ENCODE peak calls at places on chromosomes 12 and 14, in six cellular contexts. S, Y, V, H, F and E are unnamed samples. For H3K4me1, the result is how much of the 10 kb centered on the place peaks cover.

GRCh38 chr14:100640481-100641273 is 53.5 kb upstream of the BEGAIN start:
- DNase-seq in S (no peak), Y (no peak), V (peak), H (no peak), F (peak), E (no peak)

GRCh38 chr12:104243551-104243950 is 28.0 kb downstream of the TXNRD1 start:
- DNase-seq in S (no peak), Y (no peak), V (no peak), H (no peak), F (no peak), E (no peak)

GRCh38 chr12:60197589-60197988 is 601.8 kb downstream of the SLC16A7 start:
- DNase-seq in S (no peak), Y (no peak), V (no peak), H (no peak), F (no peak), E (no peak)

GRCh38 chr14:100525615-100526014 is 61.6 kb downstream of the BEGAIN start:
- DNase-seq in S (peak), Y (no peak), V (no peak), H (no peak), F (no peak), E (peak)

GRCh38 chr12:3810540-3810939 is 57.6 kb upstream of the CRACR2A start:
- DNase-seq in S (no peak), Y (no peak), V (no peak), H (no peak), F (no peak), E (no peak)

GRCh38 chr12:110758922-110759321 is 16.2 kb upstream of the PPP1CC start:
- DNase-seq in S (no peak), Y (no peak), V (no peak), H (no peak), F (no peak), E (no peak)

GRCh38 chr12:45216297-45216982 is 545 bp downstream of the ANO6 start:
- DNase-seq in S (peak), Y (peak), V (peak), H (peak), F (peak), E (peak)

GRCh38 chr14:98984719-98985041 is 287.3 kb downstream of the BCL11B start:
- DNase-seq in S (no peak), Y (no peak), V (peak), H (no peak), F (peak), E (no peak)

GRCh38 chr14:68774771-68775613 is 17.9 kb downstream of the ZFP36L1 start:
- DNase-seq in S (no peak), Y (no peak), V (no peak), H (no peak), F (no peak), E (no peak)

GRCh38 chr14:24481622-24482324 is 26.3 kb downstream of the CMA1 start:
- DNase-seq in S (no peak), Y (peak), V (peak), H (peak), F (peak), E (no peak)

GRCh38 chr12:95674631-95675030 is 115.9 kb downstream of the NTN4 start:
- DNase-seq in S (no peak), Y (no peak), V (no peak), H (no peak), F (no peak), E (no peak)

GRCh38 chr12:65891987-65892481 is 67.8 kb downstream of the HMGA2 start:
- DNase-seq in S (peak), Y (peak), V (no peak), H (no peak), F (no peak), E (peak)

GRCh38 chr14:90579088-90579487 is 182.3 kb downstream of the CALM1 start:
- DNase-seq in S (no peak), Y (no peak), V (no peak), H (no peak), F (no peak), E (no peak)
- H3K27ac ChIP-seq in S (no peak), Y (no peak), V (no peak), H (no peak), F (no peak), E (peak)

DNA sequence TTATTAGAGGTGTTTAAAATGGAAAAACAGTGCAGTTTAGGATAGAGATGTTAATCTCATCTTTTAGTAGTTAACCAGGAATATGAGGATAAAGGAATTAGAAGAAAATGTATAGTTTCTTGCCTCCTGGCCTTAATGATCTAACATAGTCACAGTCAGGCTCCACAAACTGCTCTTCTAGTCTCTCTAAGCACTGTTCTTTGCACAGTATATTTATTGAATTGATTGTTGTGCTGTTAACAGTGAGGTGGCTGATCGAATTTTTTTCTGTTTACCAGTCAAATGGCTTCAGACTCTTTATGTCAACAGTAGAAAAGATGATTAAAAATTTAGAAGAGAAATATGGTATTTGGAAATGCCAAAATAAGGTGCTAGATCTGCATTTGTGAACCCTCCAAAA is 37.8 kb downstream of the ATF7IP start:
- DNase-seq in S (no peak), Y (no peak), V (no peak), H (no peak), F (no peak), E (no peak)
- H3K4me1 ChIP-seq in S (under half), Y (half or more), V (under half), H (under half), F (half or more), E (half or more)

DNA sequence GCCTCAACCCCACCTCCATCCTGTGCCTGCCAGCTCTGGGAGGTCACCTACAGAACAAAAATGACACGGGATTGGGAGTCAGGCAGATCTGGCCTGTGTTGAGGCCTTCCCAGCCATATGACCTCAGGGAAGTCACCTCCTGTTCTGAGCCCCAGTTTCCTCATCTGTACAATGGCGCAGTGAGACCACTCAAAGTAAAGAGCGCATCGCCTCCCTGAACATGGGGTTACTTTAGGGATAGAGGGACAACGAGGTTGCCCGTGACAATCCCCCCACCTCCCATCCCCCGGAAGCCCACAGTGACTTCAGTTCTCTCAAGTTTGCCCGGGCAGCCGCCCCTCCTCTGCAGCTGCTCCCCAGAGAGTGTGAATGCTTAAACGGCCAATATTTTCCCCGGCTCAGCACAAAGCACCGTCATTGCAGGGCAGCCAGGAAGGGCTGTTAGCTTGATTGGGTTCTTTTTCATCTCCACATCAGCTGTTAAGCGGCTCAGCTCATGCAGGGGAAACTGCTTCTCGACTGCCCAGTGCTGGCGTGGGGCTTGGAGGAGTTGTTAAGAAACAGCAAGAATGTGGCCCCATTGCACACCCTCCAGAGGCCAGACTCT is 120.4 kb upstream of the NCOR2 start:
- DNase-seq in S (no peak), Y (peak), V (peak), H (no peak), F (peak), E (peak)
- H3K27ac ChIP-seq in S (peak), Y (peak), V (peak), H (no peak), F (no peak), E (peak)

GRCh38 chr12:53505086-53505485 is 2.2 kb downstream of the NPFF start:
- DNase-seq in S (peak), Y (no peak), V (no peak), H (no peak), F (no peak), E (no peak)

GRCh38 chr12:53502331-53502730 is 1.2 kb downstream of the TARBP2 start:
- DNase-seq in S (peak), Y (no peak), V (no peak), H (no peak), F (no peak), E (no peak)

GRCh38 chr12:53501615-53502181 is 615 bp downstream of the TARBP2 start:
- DNase-seq in S (no peak), Y (no peak), V (no peak), H (no peak), F (no peak), E (no peak)

GRCh38 chr12:53504004-53504920 is 3.0 kb downstream of the NPFF start:
- DNase-seq in S (peak), Y (no peak), V (peak), H (no peak), F (no peak), E (no peak)

GRCh38 chr12:53502983-53503728 is 2.1 kb downstream of the TARBP2 start:
- DNase-seq in S (peak), Y (no peak), V (no peak), H (no peak), F (no peak), E (no peak)
- H3K4me1 ChIP-seq in S (half or more), Y (under half), V (under half), H (under half), F (under half), E (under half)

GRCh38 chr14:72616811-72617210 is 277.1 kb downstream of the DPF3 start:
- DNase-seq in S (no peak), Y (no peak), V (no peak), H (no peak), F (no peak), E (no peak)
- H3K27ac ChIP-seq in S (peak), Y (peak), V (no peak), H (no peak), F (no peak), E (peak)

GRCh38 chr12:101823039-101823438 is 7.7 kb downstream of the GNPTAB start:
- DNase-seq in S (no peak), Y (no peak), V (no peak), H (no peak), F (no peak), E (no peak)
- H3K4me1 ChIP-seq in S (under half), Y (half or more), V (half or more), H (under half), F (under half), E (half or more)

DNA sequence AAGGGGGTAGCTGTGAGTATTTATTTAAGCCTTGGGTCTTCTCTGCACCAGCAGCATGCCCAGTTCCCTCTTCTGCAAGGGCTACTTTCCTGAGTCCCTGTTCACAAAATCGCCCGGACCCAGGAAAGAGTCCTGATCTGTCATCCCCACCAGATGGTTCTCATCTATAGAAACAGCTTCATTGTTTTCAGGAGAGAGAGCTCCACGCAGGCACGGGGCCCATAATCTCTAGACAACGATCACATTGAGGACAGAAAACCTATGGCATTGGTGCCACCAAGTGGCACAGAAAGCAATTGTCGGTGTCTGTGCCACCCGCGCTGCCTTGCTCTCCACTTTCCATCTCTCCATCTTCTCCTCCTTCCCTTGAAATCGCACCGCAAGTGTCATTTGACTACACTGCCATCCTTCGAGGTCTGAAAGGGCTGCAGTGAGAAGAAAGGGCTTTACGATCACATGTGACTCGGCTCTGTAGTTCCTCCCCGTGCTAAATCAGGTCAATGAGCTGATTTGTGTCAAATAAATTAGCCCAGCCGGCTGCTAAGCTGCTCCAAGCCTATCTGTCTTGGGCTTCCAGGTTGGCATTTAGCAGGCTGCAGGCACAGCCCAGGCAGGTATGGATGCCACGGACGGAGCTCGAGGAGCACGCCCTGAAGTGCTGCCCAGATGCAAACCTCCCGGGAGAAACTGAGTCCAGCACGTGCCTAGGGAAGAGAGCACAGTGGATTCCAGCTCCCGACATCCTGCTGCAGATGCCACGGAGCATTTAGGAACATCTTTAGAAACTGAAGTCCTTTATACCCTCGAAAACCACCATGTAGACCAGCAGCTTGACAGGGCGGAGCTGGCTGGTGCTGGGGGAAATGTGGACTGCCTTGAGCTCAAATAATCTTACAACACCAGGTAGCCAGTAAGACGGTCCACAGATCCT is 28.8 kb downstream of the SPRING1 start:
- DNase-seq in S (peak), Y (no peak), V (peak), H (peak), F (peak), E (peak)
- H3K27ac ChIP-seq in S (no peak), Y (no peak), V (no peak), H (no peak), F (no peak), E (no peak)

DNA sequence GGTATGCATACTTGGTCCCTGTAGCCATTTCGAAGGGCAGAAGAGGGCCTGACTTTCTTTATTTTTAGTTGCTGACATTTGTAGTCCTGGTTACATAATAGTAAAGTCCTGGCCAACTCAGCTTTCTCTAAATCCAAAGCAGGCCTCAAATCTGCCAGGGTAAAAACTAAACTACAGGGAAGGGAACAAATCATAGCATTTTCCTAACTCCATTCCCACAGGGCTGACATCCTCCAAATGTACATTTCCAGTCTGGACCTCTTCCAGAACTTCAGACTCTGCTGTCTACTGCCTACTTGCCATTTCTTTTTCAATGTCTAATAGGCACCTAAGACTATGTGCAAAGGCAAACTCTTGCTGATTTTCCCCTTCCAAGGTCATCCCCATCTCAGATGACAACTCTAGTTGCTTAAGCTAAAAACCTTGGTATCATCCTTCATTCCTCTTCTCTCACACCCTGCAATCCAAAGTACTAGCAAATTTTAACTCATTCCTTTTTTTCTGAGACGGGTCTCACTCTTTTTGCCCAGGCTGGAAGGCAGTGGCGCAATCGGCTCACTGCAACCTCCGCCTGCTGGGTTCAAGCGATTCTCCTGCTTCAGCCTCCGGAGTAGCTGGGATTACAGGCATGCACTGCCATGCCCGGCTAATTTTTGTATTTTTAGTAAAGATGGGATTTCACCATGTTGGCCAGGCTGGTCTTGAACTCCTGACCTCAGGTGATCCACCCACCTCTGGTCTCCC is 2.0 kb downstream of the DDIT3 start:
- DNase-seq in S (no peak), Y (no peak), V (no peak), H (no peak), F (no peak), E (no peak)
- H3K4me1 ChIP-seq in S (under half), Y (half or more), V (under half), H (under half), F (under half), E (half or more)

GRCh38 chr12:121214855-121215745 is 5.2 kb downstream of the P2RX4 start:
- DNase-seq in S (no peak), Y (no peak), V (no peak), H (no peak), F (no peak), E (no peak)
- H3K27ac ChIP-seq in S (peak), Y (peak), V (no peak), H (no peak), F (no peak), E (peak)

DNA sequence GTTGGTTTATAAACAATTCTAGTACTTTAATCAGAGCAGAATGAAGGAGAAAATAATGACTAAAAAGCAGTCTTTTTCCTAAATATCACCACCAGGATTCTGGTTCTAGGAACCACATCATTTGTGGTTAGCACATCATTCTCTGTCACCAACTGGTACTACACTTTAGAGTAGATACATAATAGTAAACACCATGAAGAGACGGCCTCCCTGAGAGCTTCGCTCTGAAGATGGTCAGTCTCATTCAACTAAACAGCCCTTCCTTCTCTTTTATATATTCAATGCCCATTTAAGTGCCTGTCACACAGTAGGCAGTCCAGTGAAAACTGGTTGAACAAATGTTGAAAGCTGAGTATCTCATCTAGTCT is 10.9 kb downstream of the SLC38A2 start:
- DNase-seq in S (no peak), Y (no peak), V (no peak), H (no peak), F (no peak), E (no peak)
- H3K4me1 ChIP-seq in S (under half), Y (half or more), V (under half), H (under half), F (under half), E (half or more)